ENCODE peak calls at places on chromosomes 13 and 19, in seven cellular contexts. O, A, C, E, R, U and W are unnamed samples.

GRCh38 chr19:41909706-41910105 is 18.5 kb downstream of the ERFL start:
- DNase-seq in E (no peak), U (no peak), A (no peak), O (no peak), C (no peak), R (no peak), W (no peak)

GRCh38 chr19:29505034-29505824 is 20.6 kb upstream of the VSTM2B start:
- DNase-seq in E (no peak), U (no peak), O (peak; percentile 18), A (no peak), C (no peak), R (no peak), W (no peak)

GRCh38 chr13:47135800-47136658 is 239.2 kb upstream of the HTR2A start:
- DNase-seq in O (no peak), A (no peak), U (peak; percentile 49), R (no peak), C (no peak), E (no peak), W (no peak)

GRCh38 chr13:73146705-73147104 is 87.9 kb downstream of the KLF5 start:
- DNase-seq in U (no peak), O (no peak), C (no peak), R (no peak), A (no peak), E (no peak), W (no peak)

GRCh38 chr19:54481326-54481930 is 8.3 kb upstream of the CDC42EP5 start:
- DNase-seq in A (peak; percentile 63), O (no peak), R (no peak), C (no peak), U (no peak), E (no peak), W (peak; percentile 25)

GRCh38 chr19:44111910-44112463 is 1.2 kb upstream of the ZNF225 start:
- DNase-seq in C (no peak), U (peak; percentile 9), E (peak; percentile 38), A (peak; percentile 90), O (no peak), R (peak; percentile 73), W (no peak)

GRCh38 chr19:47479701-47480503 is 4.1 kb downstream of the KPTN start:
- DNase-seq in C (no peak), O (no peak), R (no peak), E (no peak), U (no peak), A (no peak), W (no peak)

GRCh38 chr13:99969934-99970760 is 1.4 kb downstream of the ZIC5 start:
- DNase-seq in R (no peak), U (no peak), A (peak; percentile 71), C (no peak), O (no peak), E (no peak), W (peak; percentile 40)

GRCh38 chr19:8023371-8023770 is 17.9 kb upstream of the ELAVL1 start:
- DNase-seq in A (no peak), R (no peak), E (no peak), C (no peak), U (no peak), O (no peak), W (no peak)

GRCh38 chr13:77305276-77305675 is 21.6 kb downstream of the MYCBP2 start:
- DNase-seq in O (no peak), R (no peak), E (no peak), U (no peak), C (no peak), A (no peak), W (no peak)

GRCh38 chr13:46831588-46832194 is 34.7 kb upstream of the ESD start:
- DNase-seq in O (no peak), U (peak; percentile 11), R (no peak), E (peak; percentile 46), A (peak; percentile 57), C (no peak), W (peak; percentile 49)

GRCh38 chr13:38875186-38875875 is 115.3 kb downstream of the STOML3 start:
- DNase-seq in E (no peak), U (no peak), C (no peak), O (no peak), A (no peak), R (no peak), W (no peak)

GRCh38 chr19:8304841-8305621 is 3.1 kb downstream of the CD320 start:
- DNase-seq in A (no peak), O (peak; percentile 51), R (no peak), E (no peak), U (peak; percentile 2), C (peak; percentile 10), W (no peak)

GRCh38 chr13:111265006-111265700 is 55.3 kb upstream of the TEX29 start:
- DNase-seq in C (no peak), R (no peak), O (no peak), U (no peak), A (no peak), E (no peak), W (no peak)

GRCh38 chr19:8446055-8446709 is 1.4 kb downstream of the HNRNPM start:
- DNase-seq in R (no peak), A (peak; percentile 63), E (no peak), U (no peak), C (no peak), O (no peak), W (no peak)

GRCh38 chr19:46631481-46631880 is 4.5 kb downstream of the GNG8 start:
- DNase-seq in E (no peak), U (no peak), C (no peak), A (peak; percentile 87), R (no peak), O (no peak), W (no peak)

GRCh38 chr13:66778461-66778860 is 451.7 kb downstream of the PCDH9 start:
- DNase-seq in C (no peak), O (no peak), A (no peak), E (no peak), U (no peak), R (no peak), W (no peak)

GRCh38 chr13:63541336-63541735 is 2125.7 kb upstream of the PCDH20 start:
- DNase-seq in O (no peak), C (no peak), R (no peak), U (no peak), E (no peak), A (no peak), W (no peak)

GRCh38 chr19:46697142-46697960 is 19.6 kb downstream of the PRKD2 start:
- DNase-seq in U (peak; percentile 91), O (peak; percentile 97), R (no peak), C (peak; percentile 92), E (peak; percentile 15), A (peak; percentile 90), W (no peak)

GRCh38 chr13:58583961-58584360 is 952.4 kb downstream of the PCDH17 start:
- DNase-seq in R (no peak), A (no peak), U (no peak), C (no peak), E (no peak), O (no peak), W (no peak)

DNA sequence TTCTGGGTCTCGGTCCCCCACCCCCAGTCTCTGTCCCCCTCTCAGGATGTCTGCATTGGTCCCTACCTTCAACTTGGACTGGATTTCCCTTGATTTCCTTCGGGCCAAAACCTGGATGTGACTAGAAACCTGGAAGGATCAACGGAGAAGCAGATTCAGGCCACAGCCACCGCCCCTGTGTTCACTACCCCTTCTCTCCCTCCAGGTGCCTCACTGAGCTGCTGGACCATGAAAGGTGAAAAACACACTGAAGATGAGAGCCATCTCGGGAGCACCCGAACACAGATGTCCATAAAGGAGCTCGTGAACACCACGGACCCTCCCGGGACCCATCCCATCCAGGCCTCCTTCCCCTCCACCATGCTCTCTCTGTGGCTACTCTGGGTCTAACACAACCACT is 5.0 kb downstream of the TEAD2 start:
- DNase-seq in R (no peak), O (no peak), C (no peak), A (no peak), E (no peak), U (no peak), W (no peak)
- H3K4me3 ChIP-seq in R (no peak overlapping the region), O (no peak overlapping the region), C (no peak overlapping the region), A (no peak overlapping the region), E (no peak overlapping the region), U (no peak overlapping the region), W (no peak overlapping the region)

DNA sequence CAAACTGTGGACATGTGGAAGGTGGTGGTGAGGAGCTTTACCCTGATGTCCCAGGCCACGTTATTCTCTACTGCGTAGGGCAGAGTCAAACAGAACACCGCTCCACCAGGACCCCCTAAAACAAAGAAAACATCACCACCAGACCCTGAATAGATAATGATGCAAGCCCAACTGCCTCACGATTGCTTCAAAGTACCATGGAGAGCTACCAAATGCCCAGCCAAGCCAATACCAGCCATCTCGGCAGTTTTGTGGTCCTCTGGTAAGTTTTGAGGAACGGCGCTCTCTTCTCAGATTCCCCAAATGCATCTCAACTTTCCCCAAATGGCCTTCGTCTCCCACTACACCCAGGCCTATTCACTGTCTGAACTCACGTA is 5.6 kb downstream of the RANBP3 start:
- DNase-seq in U (no peak), O (no peak), A (no peak), C (no peak), R (no peak), E (no peak), W (no peak)
- H3K4me3 ChIP-seq in U (no peak overlapping the region), O (no peak overlapping the region), A (no peak overlapping the region), C (no peak overlapping the region), R (no peak overlapping the region), E (no peak overlapping the region), W (no peak overlapping the region)

DNA sequence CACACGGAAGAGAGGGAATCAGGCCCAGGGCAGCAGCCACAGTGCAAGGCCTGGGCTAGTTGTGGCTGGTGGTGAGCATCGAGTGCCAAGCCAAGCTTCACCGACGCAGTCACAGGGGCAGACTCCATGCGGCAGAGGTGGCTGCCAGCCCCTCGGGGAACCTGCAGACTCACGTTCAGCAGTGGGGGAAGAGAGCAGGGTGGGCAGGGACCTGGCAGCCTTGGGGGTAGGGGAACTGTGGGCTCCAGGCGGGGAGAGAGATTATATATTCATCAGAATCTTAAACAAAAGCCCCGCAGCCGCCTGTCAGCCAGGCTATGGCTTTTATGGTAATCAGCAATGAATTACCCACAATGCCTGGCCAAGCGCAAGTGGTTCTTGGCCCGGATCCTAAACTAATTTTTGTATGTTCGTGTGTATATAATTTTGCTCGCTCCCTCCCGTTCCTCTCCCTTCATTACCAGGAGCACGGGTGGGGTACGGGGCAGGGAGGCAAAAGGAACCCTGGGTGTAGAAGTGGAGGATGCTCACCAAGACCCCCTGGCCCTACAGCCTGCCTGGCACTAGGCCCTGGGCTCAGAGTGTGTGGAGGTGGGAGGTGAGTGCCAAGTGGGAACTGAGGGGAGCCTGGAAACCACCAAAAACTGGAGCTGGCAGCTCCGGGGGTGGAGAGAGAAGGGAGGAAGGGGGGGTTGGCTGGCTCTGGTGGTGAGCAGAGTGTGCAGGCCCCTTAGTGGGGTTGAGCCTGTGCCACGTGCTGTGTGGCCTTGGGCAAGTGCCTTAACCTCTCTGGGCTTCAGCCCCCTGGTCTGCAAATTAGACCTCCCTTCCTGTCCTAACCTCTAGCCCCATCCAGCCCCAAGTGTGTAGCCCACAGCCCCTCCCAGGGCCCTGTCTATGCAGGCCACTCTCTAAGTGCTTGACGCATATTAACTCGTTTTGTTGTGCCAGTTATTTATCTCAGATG is 31.9 kb downstream of the PTPRS start:
- DNase-seq in A (peak; percentile 68), E (peak; percentile 79), U (peak; percentile 74), R (peak; percentile 47), O (peak; percentile 44), C (peak; percentile 80), W (no peak)
- H3K4me3 ChIP-seq in A (peak overlapping the region; percentile 44), E (peak overlapping the region; percentile 7), U (no peak overlapping the region), R (peak overlapping the region; percentile 18), O (no peak overlapping the region), C (peak overlapping the region; percentile 10), W (no peak overlapping the region)

DNA sequence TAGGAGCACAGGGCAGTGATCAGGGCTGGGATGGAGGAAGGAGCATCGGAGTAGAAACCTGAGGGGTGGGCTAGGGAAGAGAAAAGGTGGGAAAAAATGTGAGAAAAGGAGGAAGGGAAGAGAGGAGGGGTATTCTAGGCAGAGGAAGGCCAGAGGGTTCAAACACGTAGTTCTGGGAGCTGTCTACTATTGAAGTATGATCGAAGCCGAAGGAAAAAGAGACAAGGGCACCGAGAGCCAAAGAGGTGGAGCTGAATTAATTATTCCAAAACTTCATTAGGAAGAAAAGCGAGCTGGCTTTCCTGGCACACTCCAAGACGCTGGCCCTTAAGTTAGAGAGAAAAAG is 7.8 kb downstream of the DLL3 start:
- DNase-seq in A (no peak), R (no peak), O (no peak), C (no peak), E (no peak), U (no peak), W (no peak)
- H3K4me3 ChIP-seq in A (peak overlapping the region; percentile 74), R (peak overlapping the region; percentile 65), O (no peak overlapping the region), C (no peak overlapping the region), E (peak overlapping the region; percentile 59), U (no peak overlapping the region), W (no peak overlapping the region)